ENCODE peak calls at places on chromosomes 4 and X, in nine cellular contexts. G is lower leg skin, J is GM12891, H is uterus, S is tibial nerve, F is stomach, Z is H54, N is adrenal gland, C is A549. V is an unnamed sample.

GRCh38 chr4:86565641-86566040 is 28.5 kb upstream of the PTPN13 start:
- DNase-seq in G (no peak), J (no peak), H (no peak), S (no peak), F (no peak), Z (no peak), N (no peak), C (no peak), V (no peak)

GRCh38 chr4:41281038-41281634 is 24.4 kb downstream of the UCHL1 start:
- DNase-seq in G (no peak), J (peak), H (no peak), S (peak), F (no peak), Z (peak), N (peak), C (peak), V (peak)

GRCh38 chrX:21151051-21151450 is 223.2 kb upstream of the CNKSR2 start:
- DNase-seq in G (no peak), J (no peak), H (no peak), S (peak), F (no peak), Z (no peak), N (no peak), C (no peak), V (no peak)

GRCh38 chrX:42755820-42756219 is 22.1 kb downstream of the PPP1R2C start:
- DNase-seq in G (peak), J (no peak), H (peak), S (peak), F (no peak), Z (no peak), N (peak), C (no peak), V (peak)

GRCh38 chrX:68872171-68872570 is 43.4 kb downstream of the EFNB1 start:
- DNase-seq in G (no peak), J (no peak), H (no peak), S (no peak), F (peak), Z (no peak), N (no peak), C (no peak), V (no peak)

GRCh38 chrX:15430584-15430983 is 46.4 kb upstream of the VEGFD start:
- DNase-seq in G (no peak), J (no peak), H (no peak), S (no peak), F (no peak), Z (no peak), N (no peak), C (no peak), V (no peak)

GRCh38 chrX:131288738-131289511 is at the start of gene IGSF1:
- DNase-seq in G (no peak), J (no peak), H (peak), S (no peak), F (no peak), Z (peak), N (peak), C (peak), V (no peak)

GRCh38 chr4:14289708-14290107 is 662.2 kb upstream of the BOD1L1 start:
- DNase-seq in G (no peak), J (no peak), H (no peak), S (no peak), F (no peak), Z (no peak), N (no peak), C (no peak), V (no peak)

GRCh38 chrX:2360731-2361130 is 140.0 kb downstream of the DHRSX start:
- DNase-seq in G (no peak), J (no peak), H (no peak), S (no peak), F (no peak), Z (no peak), N (no peak), C (peak), V (no peak)

GRCh38 chrX:17567173-17567572 is 170.1 kb upstream of the SCML1 start:
- DNase-seq in G (no peak), J (no peak), H (no peak), S (no peak), F (no peak), Z (no peak), N (peak), C (no peak), V (no peak)

DNA sequence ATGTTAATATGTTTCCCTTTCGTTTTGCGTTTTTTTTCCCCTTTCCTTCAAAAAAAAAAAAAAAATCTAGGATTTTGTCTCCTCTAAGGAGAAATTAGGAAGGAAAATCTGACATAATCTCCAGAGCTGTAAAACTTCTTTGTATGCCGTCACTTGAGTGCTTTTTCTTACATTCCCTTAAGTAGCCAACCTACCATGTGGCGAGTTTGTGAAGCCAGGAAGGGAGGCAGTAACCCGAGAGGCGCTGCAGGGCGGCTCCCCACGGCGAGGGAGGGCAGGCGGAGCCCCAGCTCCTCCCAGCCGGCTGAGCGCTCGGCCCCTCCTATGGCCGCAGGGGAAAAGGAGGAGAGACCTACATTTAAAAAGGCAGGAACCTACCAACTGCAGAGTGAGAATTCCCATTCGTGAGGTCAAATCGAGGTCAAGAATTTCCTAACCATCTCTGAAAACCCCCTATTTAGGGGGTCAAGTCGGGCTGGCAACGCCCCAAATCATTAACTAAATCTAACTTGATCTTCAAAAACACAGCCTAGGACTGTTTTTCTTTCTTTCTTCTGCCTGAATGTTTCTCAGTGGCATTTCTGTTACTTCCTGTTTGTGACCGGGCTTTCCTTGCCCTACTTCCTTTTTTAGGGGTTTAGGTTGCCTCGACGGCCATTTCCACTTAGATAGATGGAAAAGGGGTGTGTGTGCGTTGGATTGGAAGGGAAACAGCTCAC is 345.1 kb upstream of the KLF3 start:
- DNase-seq in G (peak), J (peak), H (peak), S (peak), F (peak), Z (peak), N (peak), C (peak), V (peak)
- TF ChIP-seq POLR2A in G (no peak), J (peak), H (no peak), S (no peak), F (no peak), Z (peak), N (no peak), C (no peak), V (no peak)

GRCh38 chrX:100648601-100649417 is 4.8 kb downstream of the SRPX2 start:
- DNase-seq in G (no peak), J (no peak), H (peak), S (no peak), F (no peak), Z (no peak), N (no peak), C (peak), V (peak)

GRCh38 chrX:100647739-100648138 is 3.7 kb downstream of the SRPX2 start:
- DNase-seq in G (no peak), J (no peak), H (no peak), S (no peak), F (no peak), Z (no peak), N (no peak), C (no peak), V (no peak)

GRCh38 chrX:100650841-100651240 is 6.8 kb downstream of the SRPX2 start:
- DNase-seq in G (no peak), J (no peak), H (no peak), S (no peak), F (no peak), Z (no peak), N (no peak), C (no peak), V (no peak)

GRCh38 chrX:100652266-100652665 is 8.3 kb downstream of the SRPX2 start:
- DNase-seq in G (no peak), J (no peak), H (no peak), S (no peak), F (no peak), Z (no peak), N (no peak), C (no peak), V (no peak)

DNA sequence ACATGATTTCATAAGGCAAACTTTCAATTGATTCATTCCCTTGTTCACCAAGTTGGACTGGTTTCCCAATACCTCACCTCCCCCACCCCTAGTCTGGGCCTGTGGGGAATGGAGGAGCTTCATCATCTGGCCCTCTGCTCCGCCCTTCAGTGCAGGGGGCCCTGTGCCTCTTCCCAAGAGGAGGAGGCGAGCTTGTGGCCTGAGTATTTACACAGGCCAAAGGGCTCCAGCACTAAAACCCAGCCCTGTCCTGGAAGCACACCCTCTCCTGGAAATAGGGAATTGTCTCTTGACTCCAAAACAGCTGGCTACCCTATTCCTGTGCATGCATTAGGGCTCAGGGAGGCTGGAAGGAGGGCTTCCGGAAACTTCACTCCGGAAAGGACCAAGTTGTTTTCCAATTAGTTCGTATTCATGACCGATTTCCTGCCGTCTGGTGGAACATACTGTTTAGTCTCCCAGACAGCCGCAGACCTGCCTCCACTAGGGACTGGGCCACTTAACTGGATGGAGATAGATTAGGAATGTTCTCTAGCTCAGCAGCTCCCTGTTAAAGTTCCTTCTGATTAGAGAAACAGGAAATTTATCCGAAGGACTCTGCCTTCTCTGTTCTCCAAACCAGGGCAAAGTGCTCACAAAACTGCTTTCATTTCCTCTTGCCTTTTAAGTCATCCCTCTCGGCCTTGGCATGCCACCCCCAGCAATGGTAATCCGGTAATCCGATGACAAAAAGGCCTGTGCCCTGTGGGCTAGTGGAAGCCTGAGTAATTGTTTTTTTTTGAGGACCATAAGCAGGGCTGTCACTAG is 5.8 kb downstream of the SRPX2 start:
- DNase-seq in G (peak), J (no peak), H (peak), S (peak), F (no peak), Z (no peak), N (no peak), C (peak), V (peak)
- TF ChIP-seq POLR2A in G (no peak), J (no peak), H (peak), S (no peak), F (no peak), Z (no peak), N (no peak), C (no peak), V (no peak)

GRCh38 chr4:154465085-154465484 is 26.5 kb downstream of the DCHS2 start:
- DNase-seq in G (no peak), J (no peak), H (no peak), S (no peak), F (no peak), Z (no peak), N (no peak), C (no peak), V (no peak)
- TF ChIP-seq POLR2A in G (no peak), J (no peak), H (no peak), S (no peak), F (no peak), Z (no peak), N (no peak), C (no peak), V (no peak)

DNA sequence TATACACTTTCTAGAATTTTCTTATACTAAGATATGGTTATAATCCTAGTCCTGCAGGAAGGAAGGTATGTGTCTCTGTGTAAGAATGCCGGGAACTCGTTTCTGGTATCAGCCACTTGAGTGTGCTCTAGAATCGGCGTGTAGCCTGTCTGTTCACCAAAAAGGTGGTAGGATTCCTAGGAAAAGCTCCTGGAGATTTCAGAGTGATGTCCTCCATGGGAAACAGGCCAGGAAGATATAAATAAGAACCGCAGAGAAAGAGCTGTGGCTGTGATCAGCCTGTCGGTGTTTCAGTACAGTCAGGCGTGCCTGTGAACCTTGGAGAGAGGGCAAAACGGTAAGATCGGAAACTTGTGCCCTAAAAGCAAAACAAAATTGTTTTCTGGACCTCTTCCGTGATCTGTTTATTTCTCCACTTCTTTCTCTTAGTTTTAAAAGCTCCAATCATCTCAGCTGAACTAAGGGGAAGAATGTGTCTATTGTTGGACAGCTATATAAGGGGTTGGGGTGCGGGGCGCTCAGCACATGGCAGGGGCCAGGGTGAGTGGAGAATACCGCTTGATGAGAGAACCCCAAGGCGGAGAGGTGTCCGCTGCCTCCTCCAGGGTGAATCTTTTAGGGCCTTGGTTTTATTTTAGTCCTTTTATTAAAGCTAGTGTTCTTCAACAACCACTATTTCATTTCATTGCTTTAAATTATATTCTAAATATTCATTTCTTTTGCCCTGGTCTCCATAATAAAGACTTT is 303.8 kb upstream of the TENM3 start:
- DNase-seq in G (no peak), J (no peak), H (no peak), S (no peak), F (no peak), Z (no peak), N (no peak), C (peak), V (no peak)
- TF ChIP-seq POLR2A in G (no peak), J (no peak), H (no peak), S (no peak), F (no peak), Z (no peak), N (no peak), C (no peak), V (no peak)

GRCh38 chrX:154348646-154349358 is 25.6 kb downstream of the FLNA start:
- DNase-seq in G (no peak), J (no peak), H (peak), S (no peak), F (no peak), Z (no peak), N (no peak), C (peak), V (no peak)
- TF ChIP-seq POLR2A in G (no peak), J (no peak), H (no peak), S (no peak), F (no peak), Z (no peak), N (no peak), C (no peak), V (no peak)

GRCh38 chrX:5959286-5959685 is 269.4 kb downstream of the NLGN4X start:
- DNase-seq in G (no peak), J (no peak), H (no peak), S (no peak), F (no peak), Z (no peak), N (no peak), C (no peak), V (no peak)
- TF ChIP-seq POLR2A in G (no peak), J (no peak), H (no peak), S (no peak), F (no peak), Z (no peak), N (no peak), C (no peak), V (no peak)

DNA sequence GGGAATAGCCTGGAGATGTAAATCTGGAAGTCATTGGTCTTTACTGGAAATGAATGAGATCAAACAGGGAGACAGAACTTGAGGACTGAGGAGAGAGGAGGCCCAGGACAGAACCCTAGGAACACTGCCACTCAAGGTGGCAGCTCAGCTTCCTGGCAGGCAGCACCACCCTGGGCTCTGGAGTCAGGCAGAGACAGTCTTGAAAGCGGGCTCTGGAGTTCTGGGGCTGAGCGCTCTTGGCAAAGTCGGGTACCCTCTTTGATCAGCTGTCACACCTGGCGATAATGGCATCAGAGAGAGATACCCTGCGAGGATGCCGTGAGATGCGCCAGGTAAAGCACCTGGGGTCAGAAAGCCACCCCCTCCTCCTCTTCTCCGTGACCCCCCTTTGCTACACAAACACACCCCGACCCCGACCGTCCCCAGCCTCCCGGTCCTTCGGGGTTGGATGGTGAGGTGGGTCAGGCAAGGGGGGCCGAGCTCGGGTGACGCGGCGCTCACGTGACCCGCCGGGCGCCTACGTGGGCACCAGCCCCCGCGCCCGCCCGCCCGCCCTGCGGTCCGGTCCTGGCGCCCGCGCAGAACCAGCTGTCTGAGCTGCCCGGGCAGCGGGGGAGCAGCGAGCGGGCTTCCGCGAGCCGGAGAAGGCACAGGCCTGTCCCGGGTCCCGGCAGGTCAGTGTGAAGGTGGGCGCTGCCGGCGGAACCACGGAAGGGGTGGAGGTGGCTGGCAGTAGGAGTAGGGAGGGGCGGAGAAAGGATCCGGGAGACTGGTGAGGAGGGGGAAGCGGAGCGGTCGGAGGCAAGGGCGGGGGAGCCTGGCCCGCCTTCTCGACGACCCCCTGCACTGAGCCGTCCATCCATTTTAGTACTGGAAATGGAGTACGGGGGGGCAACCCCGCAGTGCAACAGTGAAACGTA is at the start of gene TCEAL3:
- DNase-seq in G (peak), J (no peak), H (peak), S (peak), F (peak), Z (no peak), N (peak), C (no peak), V (peak)
- TF ChIP-seq POLR2A in G (no peak), J (no peak), H (peak), S (no peak), F (no peak), Z (peak), N (no peak), C (peak), V (no peak)

GRCh38 chr4:1290165-1290977 is 680 bp downstream of the MAEA start:
- DNase-seq in G (peak), J (no peak), H (no peak), S (no peak), F (peak), Z (no peak), N (no peak), C (peak), V (no peak)
- TF ChIP-seq POLR2A in G (no peak), J (no peak), H (no peak), S (no peak), F (no peak), Z (no peak), N (no peak), C (no peak), V (no peak)

GRCh38 chr4:102501635-102502382 is 650 bp downstream of the NFKB1 start:
- DNase-seq in G (peak), J (peak), H (peak), S (peak), F (peak), Z (peak), N (peak), C (peak), V (peak)
- TF ChIP-seq POLR2A in G (no peak), J (no peak), H (peak), S (no peak), F (no peak), Z (peak), N (no peak), C (peak), V (no peak)

GRCh38 chrX:53422091-53422914 is at the start of the genes RIBC1 and SMC1A:
- DNase-seq in G (peak), J (peak), H (peak), S (peak), F (peak), Z (peak), N (peak), C (peak), V (peak)
- TF ChIP-seq POLR2A in G (no peak), J (peak), H (peak), S (no peak), F (no peak), Z (peak), N (peak), C (peak), V (peak)

V was measured in heart left ventricle.